ENCODE peak calls at places on chromosomes 5 and 9, in four cellular contexts. J, X, S and Y are unnamed samples.

GRCh38 chr5:94159144-94159543 is 417.7 kb upstream of the POU5F2 start:
- DNase-seq in J (no peak), X (no peak), S (no peak), Y (no peak)

GRCh38 chr5:158382473-158382872 is 523.5 kb upstream of the CLINT1 start:
- DNase-seq in J (no peak), X (peak), S (no peak), Y (peak)

GRCh38 chr5:144170276-144171024 is at the start of the genes KCTD16 and YIPF5:
- DNase-seq in J (peak), X (peak), S (peak), Y (peak)

GRCh38 chr9:37645903-37646506 is 4.7 kb upstream of the FRMPD1 start:
- DNase-seq in J (no peak), X (no peak), S (no peak), Y (no peak)

GRCh38 chr5:83509535-83509934 is 38.0 kb downstream of the VCAN start:
- DNase-seq in J (no peak), X (no peak), S (no peak), Y (no peak)

GRCh38 chr5:147348046-147348445 is 113.2 kb downstream of the STK32A start:
- DNase-seq in J (no peak), X (no peak), S (no peak), Y (no peak)

GRCh38 chr5:16626696-16627264 is 10.0 kb upstream of the RETREG1 start:
- DNase-seq in J (no peak), X (no peak), S (no peak), Y (no peak)

GRCh38 chr9:36322462-36322861 is 64.2 kb upstream of the GNE start:
- DNase-seq in J (no peak), X (no peak), S (no peak), Y (no peak)

GRCh38 chr5:147169399-147169798 is 65.4 kb upstream of the STK32A start:
- DNase-seq in J (no peak), X (no peak), S (peak), Y (no peak)

GRCh38 chr9:105475302-105475701 is 27.5 kb downstream of the FSD1L start:
- DNase-seq in J (no peak), X (no peak), S (peak), Y (no peak)

DNA sequence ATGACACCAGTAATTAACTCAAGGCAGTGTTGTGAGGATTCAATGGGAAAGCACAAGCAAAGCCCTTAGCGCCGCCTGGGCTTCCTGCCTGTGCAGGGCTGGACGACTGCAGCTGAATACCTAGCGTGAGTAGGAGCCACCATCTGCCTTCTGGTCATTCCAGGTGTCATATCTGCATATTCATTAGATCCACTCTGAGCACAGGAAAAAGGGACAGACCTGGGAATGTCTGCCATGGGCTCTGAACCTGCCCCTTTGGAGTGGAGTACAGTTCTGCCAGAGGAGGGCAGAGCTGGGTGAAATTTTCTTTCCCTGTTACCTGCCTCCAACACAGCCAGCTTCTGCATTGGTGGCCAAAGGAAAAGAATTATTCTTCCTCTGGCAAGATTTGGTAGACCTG is 298.8 kb downstream of the NSG2 start:
- DNase-seq in J (no peak), X (no peak), S (no peak), Y (no peak)
- H3K4me3 ChIP-seq in J (no peak), X (no peak), S (no peak), Y (no peak)

DNA sequence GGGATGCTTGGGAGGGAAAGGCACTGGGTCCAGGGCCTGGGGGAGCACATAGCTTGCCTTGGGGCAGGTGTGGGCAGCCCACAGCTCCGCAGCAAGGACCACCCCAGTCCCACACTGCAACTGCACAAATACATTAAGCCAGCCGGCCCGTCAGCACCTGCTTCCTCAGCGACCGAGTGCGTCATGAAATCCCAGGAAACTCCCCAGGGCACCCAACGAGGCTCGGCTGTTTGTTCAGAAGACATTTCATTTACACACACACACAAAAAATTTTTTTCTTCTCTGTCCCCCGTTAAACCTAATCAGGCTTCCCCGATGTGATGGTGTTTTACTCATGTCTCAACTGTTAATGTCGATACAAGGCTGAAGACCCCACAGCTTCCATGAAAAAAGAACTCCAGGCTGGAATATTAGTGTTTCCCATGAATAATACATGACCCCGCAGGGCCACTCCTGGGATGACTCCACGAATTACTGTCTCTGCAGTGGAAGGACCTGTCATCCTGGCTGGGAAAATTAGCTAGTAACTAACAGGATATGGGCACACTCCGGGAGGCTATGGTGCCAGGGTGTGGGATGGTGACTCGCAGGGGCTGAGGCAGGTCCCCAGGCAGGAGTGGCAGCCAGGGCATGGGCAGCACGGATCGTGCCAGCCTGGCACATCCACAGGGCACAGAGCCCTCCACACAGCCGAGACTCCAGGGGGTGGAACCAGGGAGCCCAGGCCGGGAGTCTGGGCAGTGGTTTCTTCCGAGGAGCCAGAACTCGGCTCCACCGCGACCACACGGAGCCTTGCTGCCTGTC is 102.4 kb downstream of the VAV2 start:
- DNase-seq in J (no peak), X (no peak), S (no peak), Y (no peak)
- TF ChIP-seq TCF7L2 in J (no peak), X (no peak), S (no peak), Y (no peak)

GRCh38 chr9:129979346-129979745 is 63.6 kb downstream of the FNBP1 start:
- DNase-seq in J (no peak), X (no peak), S (no peak), Y (no peak)
- H3K4me3 ChIP-seq in J (no peak), X (no peak), S (no peak), Y (no peak)

DNA sequence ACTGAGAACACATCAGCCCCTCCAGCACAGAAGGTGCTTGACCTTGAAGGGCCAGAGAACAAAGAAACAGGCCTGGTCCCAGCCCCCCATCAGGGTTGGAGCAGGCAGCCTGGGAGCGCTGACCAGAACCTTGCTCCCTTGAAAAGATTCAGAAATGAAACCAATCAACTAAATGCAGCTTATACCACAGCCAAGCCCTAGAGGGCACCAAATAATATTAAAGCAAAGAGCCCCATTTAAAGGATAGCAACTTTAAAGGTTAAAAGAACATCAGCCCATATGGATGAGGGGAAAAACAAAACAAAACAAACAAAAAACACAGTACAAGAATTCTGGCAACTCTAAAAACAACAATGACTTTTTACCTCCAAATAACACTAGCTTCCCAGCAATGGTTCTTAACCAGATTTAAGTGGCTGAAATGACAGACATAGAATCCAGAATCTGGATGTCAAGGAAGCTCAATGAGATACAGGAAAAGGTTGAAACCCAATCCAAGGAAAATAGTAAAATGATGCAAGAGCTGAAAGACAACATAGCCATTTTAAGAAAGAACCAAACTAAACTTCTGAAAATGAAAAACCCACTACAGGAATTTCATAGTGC is 471.9 kb downstream of the MTRR start:
- DNase-seq in J (no peak), X (no peak), S (peak), Y (no peak)
- TF ChIP-seq TCF7L2 in J (no peak), X (no peak), S (no peak), Y (no peak)

GRCh38 chr5:9059920-9060691 is 485.8 kb downstream of the SEMA5A start:
- DNase-seq in J (no peak), X (no peak), S (no peak), Y (peak)
- H3K4me3 ChIP-seq in J (no peak), X (no peak), S (no peak), Y (no peak)